ENCODE peak calls at places on chromosomes 13 and 19, in four cellular contexts. One of them, this sample, is unnamed.

GRCh38 chr19:4639531-4640246 is 373 bp downstream of the TNFAIP8L1 start:
- DNase-seq in OCI-LY7: no peak
- DNase-seq in PC-3: no peak
- DNase-seq in SK-N-SH: peak; percentile 74
- DNase-seq in this sample: no peak

GRCh38 chr19:9061879-9062278 is 25.0 kb upstream of the OR1M1 start:
- DNase-seq in PC-3: peak; percentile 25
- DNase-seq in OCI-LY7: no peak
- DNase-seq in SK-N-SH: no peak
- DNase-seq in this sample: no peak

GRCh38 chr19:50368649-50369570 is 3.5 kb upstream of the NAPSA start:
- DNase-seq in SK-N-SH: peak; percentile 84
- DNase-seq in OCI-LY7: peak; percentile 92
- DNase-seq in PC-3: peak; percentile 93
- DNase-seq in this sample: peak; percentile 93

GRCh38 chr13:25607096-25607495 is 235.3 kb downstream of the ATP8A2 start:
- DNase-seq in SK-N-SH: no peak
- DNase-seq in PC-3: no peak
- DNase-seq in OCI-LY7: no peak
- DNase-seq in this sample: no peak

GRCh38 chr13:65789815-65790214 is 1440.3 kb downstream of the PCDH9 start:
- DNase-seq in SK-N-SH: no peak
- DNase-seq in PC-3: peak; percentile 35
- DNase-seq in OCI-LY7: no peak
- DNase-seq in this sample: no peak

GRCh38 chr13:22369090-22369489 is 698.2 kb downstream of the FGF9 start:
- DNase-seq in PC-3: no peak
- DNase-seq in SK-N-SH: no peak
- DNase-seq in OCI-LY7: no peak
- DNase-seq in this sample: no peak

GRCh38 chr13:45538382-45538781 is 73.6 kb downstream of the COG3 start:
- DNase-seq in OCI-LY7: no peak
- DNase-seq in SK-N-SH: no peak
- DNase-seq in PC-3: no peak
- DNase-seq in this sample: no peak

GRCh38 chr19:35045667-35046300 is 4.3 kb downstream of the HPN start:
- DNase-seq in OCI-LY7: peak; percentile 86
- DNase-seq in PC-3: peak; percentile 24
- DNase-seq in SK-N-SH: peak; percentile 51
- DNase-seq in this sample: peak; percentile 82

GRCh38 chr13:101211261-101211660 is 205.0 kb downstream of the NALCN start:
- DNase-seq in SK-N-SH: no peak
- DNase-seq in OCI-LY7: no peak
- DNase-seq in PC-3: peak; percentile 76
- DNase-seq in this sample: no peak

GRCh38 chr19:51799311-51799997 is 4.5 kb downstream of the FPR3 start:
- DNase-seq in OCI-LY7: no peak
- DNase-seq in SK-N-SH: peak; percentile 14
- DNase-seq in PC-3: peak; percentile 98
- DNase-seq in this sample: no peak

GRCh38 chr19:17266975-17267788 is at the start of gene BABAM1:
- DNase-seq in OCI-LY7: peak; percentile 99
- DNase-seq in PC-3: peak; percentile 99
- DNase-seq in SK-N-SH: peak; percentile 96
- DNase-seq in this sample: peak; percentile 99

GRCh38 chr19:1766800-1767352 is 13.6 kb downstream of the ONECUT3 start:
- DNase-seq in SK-N-SH: no peak
- DNase-seq in PC-3: no peak
- DNase-seq in OCI-LY7: no peak
- DNase-seq in this sample: no peak

GRCh38 chr19:4174895-4175668 is 7.3 kb downstream of the SIRT6 start:
- DNase-seq in SK-N-SH: no peak
- DNase-seq in PC-3: no peak
- DNase-seq in OCI-LY7: no peak
- DNase-seq in this sample: no peak

GRCh38 chr13:44331912-44332840 is 41.4 kb upstream of the SERP2 start:
- DNase-seq in SK-N-SH: peak; percentile 72
- DNase-seq in OCI-LY7: no peak
- DNase-seq in PC-3: peak; percentile 24
- DNase-seq in this sample: no peak
- TF ChIP-seq EZH2phosphoT487 in SK-N-SH: no peak
- TF ChIP-seq EZH2phosphoT487 in OCI-LY7: no peak
- TF ChIP-seq EZH2phosphoT487 in PC-3: no peak
- TF ChIP-seq EZH2phosphoT487 in this sample: no peak

DNA sequence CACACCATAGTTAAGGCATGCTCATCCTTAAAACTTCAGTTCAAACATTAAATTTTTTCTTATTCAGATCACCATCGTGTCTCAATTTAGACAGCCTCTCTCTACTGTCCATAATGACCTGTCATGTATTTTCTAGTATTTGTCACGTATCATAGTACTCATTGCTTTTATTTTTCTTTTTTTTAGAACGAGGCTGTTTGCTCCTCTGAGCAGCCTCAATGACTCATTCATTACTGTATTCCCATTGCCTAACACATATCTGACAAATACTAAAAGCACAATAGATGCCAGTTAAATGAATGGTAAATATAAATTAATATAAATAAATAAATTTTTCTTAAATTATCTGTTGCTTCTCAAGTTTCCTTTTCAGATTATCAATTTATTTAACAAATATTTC is 245.5 kb downstream of the TUBA3C start:
- DNase-seq in OCI-LY7: no peak
- DNase-seq in PC-3: no peak
- DNase-seq in SK-N-SH: no peak
- DNase-seq in this sample: no peak
- H3K27ac ChIP-seq in OCI-LY7: no peak overlapping the region
- H3K27ac ChIP-seq in PC-3: no peak overlapping the region
- H3K27ac ChIP-seq in SK-N-SH: no peak overlapping the region
- H3K27ac ChIP-seq in this sample: no peak overlapping the region

GRCh38 chr19:10748195-10748923 is 30.5 kb downstream of the DNM2 start:
- DNase-seq in SK-N-SH: no peak
- DNase-seq in PC-3: no peak
- DNase-seq in OCI-LY7: no peak
- DNase-seq in this sample: no peak

GRCh38 chr19:10747271-10747670 is 29.4 kb downstream of the DNM2 start:
- DNase-seq in OCI-LY7: no peak
- DNase-seq in PC-3: peak; percentile 57
- DNase-seq in SK-N-SH: no peak
- DNase-seq in this sample: no peak

GRCh38 chr19:10749435-10750384 is 31.8 kb downstream of the DNM2 start:
- DNase-seq in OCI-LY7: no peak
- DNase-seq in SK-N-SH: no peak
- DNase-seq in PC-3: no peak
- DNase-seq in this sample: no peak

GRCh38 chr19:10748924-10749434 is 31.1 kb downstream of the DNM2 start:
- DNase-seq in PC-3: peak; percentile 90
- DNase-seq in OCI-LY7: no peak
- DNase-seq in SK-N-SH: peak; percentile 79
- DNase-seq in this sample: no peak

DNA sequence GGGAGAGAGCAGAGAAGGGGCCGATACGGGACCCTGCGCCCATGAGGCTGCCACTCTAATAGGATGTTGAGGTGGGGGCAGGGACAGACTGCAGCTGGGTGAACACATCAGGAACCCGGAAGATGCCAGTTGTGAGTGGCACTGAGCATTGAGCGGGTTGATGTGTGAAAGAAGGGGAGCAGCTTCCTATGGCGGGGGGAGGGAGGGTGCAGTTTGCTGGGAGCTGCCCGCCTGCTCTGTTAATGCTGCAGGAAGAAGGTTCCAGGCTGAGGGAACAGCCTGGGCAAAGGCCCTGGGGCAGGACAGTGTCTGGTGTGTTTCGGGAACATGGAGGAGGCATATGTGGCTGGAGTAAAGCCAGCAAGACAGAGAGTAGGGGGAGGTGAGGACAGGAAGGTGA is 29.8 kb downstream of the DNM2 start:
- DNase-seq in OCI-LY7: no peak
- DNase-seq in PC-3: no peak
- DNase-seq in SK-N-SH: no peak
- DNase-seq in this sample: no peak
- TF ChIP-seq EZH2phosphoT487 in OCI-LY7: no peak
- TF ChIP-seq EZH2phosphoT487 in PC-3: no peak
- TF ChIP-seq EZH2phosphoT487 in SK-N-SH: no peak
- TF ChIP-seq EZH2phosphoT487 in this sample: no peak

GRCh38 chr13:110420626-110421025 is 113.5 kb downstream of the COL4A2 start:
- DNase-seq in PC-3: no peak
- DNase-seq in OCI-LY7: no peak
- DNase-seq in SK-N-SH: no peak
- DNase-seq in this sample: no peak
- H3K27ac ChIP-seq in PC-3: no peak overlapping the region
- H3K27ac ChIP-seq in OCI-LY7: no peak overlapping the region
- H3K27ac ChIP-seq in SK-N-SH: no peak overlapping the region
- H3K27ac ChIP-seq in this sample: no peak overlapping the region